ENCODE peak calls at places on chromosomes 7 and 10, in seven cellular contexts. One of them, this sample, is unnamed.

GRCh38 chr10:4474829-4475228 is 351.2 kb upstream of the AKR1E2 start:
- DNase-seq in T1000: no peak
- DNase-seq in HEK293T: no peak
- DNase-seq in CD8-positive, alpha-beta T cell: no peak
- DNase-seq in activated naive CD8-positive, alpha-beta T cell treated with anti-CD3 and anti-CD28 coated beads, Interleukin-2, amount 10 ng/mL, durations not matched to agents 7 days and 5 days: peak; percentile 39
- DNase-seq in NCI-H1105: no peak
- DNase-seq in OCI-LY7: no peak
- DNase-seq in this sample: no peak

GRCh38 chr7:158558816-158559215 is 28.8 kb downstream of the PTPRN2 start:
- DNase-seq in CD8-positive, alpha-beta T cell: no peak
- DNase-seq in T1000: no peak
- DNase-seq in activated naive CD8-positive, alpha-beta T cell treated with anti-CD3 and anti-CD28 coated beads, Interleukin-2, amount 10 ng/mL, durations not matched to agents 7 days and 5 days: no peak
- DNase-seq in OCI-LY7: no peak
- DNase-seq in NCI-H1105: no peak
- DNase-seq in HEK293T: no peak
- DNase-seq in this sample: no peak

GRCh38 chr7:2242541-2243482 is 786 bp downstream of the NUDT1 start:
- DNase-seq in T1000: no peak
- DNase-seq in OCI-LY7: peak; percentile 59
- DNase-seq in NCI-H1105: no peak
- DNase-seq in activated naive CD8-positive, alpha-beta T cell treated with anti-CD3 and anti-CD28 coated beads, Interleukin-2, amount 10 ng/mL, durations not matched to agents 7 days and 5 days: peak; percentile 59
- DNase-seq in HEK293T: no peak
- DNase-seq in CD8-positive, alpha-beta T cell: no peak
- DNase-seq in this sample: no peak

GRCh38 chr7:496528-497295 is 22.9 kb downstream of the PDGFA start:
- DNase-seq in CD8-positive, alpha-beta T cell: peak; percentile 4
- DNase-seq in T1000: no peak
- DNase-seq in NCI-H1105: no peak
- DNase-seq in OCI-LY7: no peak
- DNase-seq in activated naive CD8-positive, alpha-beta T cell treated with anti-CD3 and anti-CD28 coated beads, Interleukin-2, amount 10 ng/mL, durations not matched to agents 7 days and 5 days: no peak
- DNase-seq in HEK293T: no peak
- DNase-seq in this sample: no peak

GRCh38 chr10:118002581-118002980 is 44.2 kb downstream of the RAB11FIP2 start:
- DNase-seq in T1000: no peak
- DNase-seq in OCI-LY7: no peak
- DNase-seq in CD8-positive, alpha-beta T cell: no peak
- DNase-seq in NCI-H1105: no peak
- DNase-seq in HEK293T: no peak
- DNase-seq in activated naive CD8-positive, alpha-beta T cell treated with anti-CD3 and anti-CD28 coated beads, Interleukin-2, amount 10 ng/mL, durations not matched to agents 7 days and 5 days: no peak
- DNase-seq in this sample: peak; percentile 64

GRCh38 chr10:119191881-119192280 is 13.3 kb upstream of the PRDX3 start:
- DNase-seq in CD8-positive, alpha-beta T cell: no peak
- DNase-seq in OCI-LY7: no peak
- DNase-seq in T1000: no peak
- DNase-seq in NCI-H1105: no peak
- DNase-seq in activated naive CD8-positive, alpha-beta T cell treated with anti-CD3 and anti-CD28 coated beads, Interleukin-2, amount 10 ng/mL, durations not matched to agents 7 days and 5 days: no peak
- DNase-seq in HEK293T: no peak
- DNase-seq in this sample: peak; percentile 51

GRCh38 chr10:42933454-42934340 is 143.2 kb upstream of the RET start:
- DNase-seq in activated naive CD8-positive, alpha-beta T cell treated with anti-CD3 and anti-CD28 coated beads, Interleukin-2, amount 10 ng/mL, durations not matched to agents 7 days and 5 days: peak; percentile 45
- DNase-seq in OCI-LY7: no peak
- DNase-seq in T1000: no peak
- DNase-seq in HEK293T: no peak
- DNase-seq in NCI-H1105: peak; percentile 73
- DNase-seq in CD8-positive, alpha-beta T cell: peak; percentile 76
- DNase-seq in this sample: no peak

GRCh38 chr10:89516149-89516832 is 19.1 kb downstream of the SLC16A12 start:
- DNase-seq in CD8-positive, alpha-beta T cell: no peak
- DNase-seq in T1000: peak; percentile 67
- DNase-seq in NCI-H1105: no peak
- DNase-seq in HEK293T: no peak
- DNase-seq in activated naive CD8-positive, alpha-beta T cell treated with anti-CD3 and anti-CD28 coated beads, Interleukin-2, amount 10 ng/mL, durations not matched to agents 7 days and 5 days: no peak
- DNase-seq in OCI-LY7: no peak
- DNase-seq in this sample: no peak

GRCh38 chr7:48109848-48110663 is 21.0 kb downstream of the UPP1 start:
- DNase-seq in NCI-H1105: peak; percentile 53
- DNase-seq in CD8-positive, alpha-beta T cell: peak; percentile 84
- DNase-seq in HEK293T: peak; percentile 69
- DNase-seq in activated naive CD8-positive, alpha-beta T cell treated with anti-CD3 and anti-CD28 coated beads, Interleukin-2, amount 10 ng/mL, durations not matched to agents 7 days and 5 days: peak; percentile 89
- DNase-seq in T1000: peak; percentile 31
- DNase-seq in OCI-LY7: peak; percentile 81
- DNase-seq in this sample: peak; percentile 46

GRCh38 chr7:115840702-115841101 is 189.9 kb downstream of the TFEC start:
- DNase-seq in activated naive CD8-positive, alpha-beta T cell treated with anti-CD3 and anti-CD28 coated beads, Interleukin-2, amount 10 ng/mL, durations not matched to agents 7 days and 5 days: no peak
- DNase-seq in NCI-H1105: no peak
- DNase-seq in CD8-positive, alpha-beta T cell: no peak
- DNase-seq in OCI-LY7: no peak
- DNase-seq in T1000: no peak
- DNase-seq in HEK293T: no peak
- DNase-seq in this sample: no peak

GRCh38 chr7:1449501-1449900 is 9.8 kb downstream of the MICALL2 start:
- DNase-seq in T1000: no peak
- DNase-seq in NCI-H1105: no peak
- DNase-seq in activated naive CD8-positive, alpha-beta T cell treated with anti-CD3 and anti-CD28 coated beads, Interleukin-2, amount 10 ng/mL, durations not matched to agents 7 days and 5 days: no peak
- DNase-seq in CD8-positive, alpha-beta T cell: no peak
- DNase-seq in HEK293T: no peak
- DNase-seq in OCI-LY7: no peak
- DNase-seq in this sample: no peak

GRCh38 chr7:127959770-127960169 is 71.5 kb downstream of the LRRC4 start:
- DNase-seq in NCI-H1105: no peak
- DNase-seq in CD8-positive, alpha-beta T cell: no peak
- DNase-seq in activated naive CD8-positive, alpha-beta T cell treated with anti-CD3 and anti-CD28 coated beads, Interleukin-2, amount 10 ng/mL, durations not matched to agents 7 days and 5 days: no peak
- DNase-seq in OCI-LY7: no peak
- DNase-seq in T1000: no peak
- DNase-seq in HEK293T: no peak
- DNase-seq in this sample: no peak

GRCh38 chr10:17428616-17429097 is 25.7 kb downstream of the ST8SIA6 start:
- DNase-seq in NCI-H1105: no peak
- DNase-seq in T1000: no peak
- DNase-seq in activated naive CD8-positive, alpha-beta T cell treated with anti-CD3 and anti-CD28 coated beads, Interleukin-2, amount 10 ng/mL, durations not matched to agents 7 days and 5 days: peak; percentile 76
- DNase-seq in HEK293T: no peak
- DNase-seq in OCI-LY7: no peak
- DNase-seq in CD8-positive, alpha-beta T cell: peak; percentile 80
- DNase-seq in this sample: no peak